ENCODE peak calls at places on chromosome 20, in seven cellular contexts. One of them, this sample, is unnamed.

GRCh38 chr20:33672426-33673114 is 1.7 kb downstream of the NECAB3 start:
- DNase-seq in HepG2: no peak
- DNase-seq in testis: no peak
- DNase-seq in NB4: no peak
- DNase-seq in uterus: no peak
- DNase-seq in transverse colon: no peak
- DNase-seq in lower leg skin: no peak
- DNase-seq in this sample: no peak

GRCh38 chr20:31595654-31596411 is 9.3 kb upstream of the ID1 start:
- DNase-seq in HepG2: peak
- DNase-seq in NB4: no peak
- DNase-seq in testis: peak
- DNase-seq in transverse colon: peak
- DNase-seq in uterus: peak
- DNase-seq in lower leg skin: peak
- DNase-seq in this sample: peak

GRCh38 chr20:4064118-4064962 is 49.0 kb upstream of the RNF24 start:
- DNase-seq in lower leg skin: peak
- DNase-seq in HepG2: no peak
- DNase-seq in transverse colon: peak
- DNase-seq in testis: peak
- DNase-seq in uterus: peak
- DNase-seq in NB4: peak
- DNase-seq in this sample: peak

GRCh38 chr20:61896058-61896961 is 169.4 kb downstream of the TAF4 start:
- DNase-seq in transverse colon: peak
- DNase-seq in lower leg skin: no peak
- DNase-seq in testis: peak
- DNase-seq in uterus: no peak
- DNase-seq in NB4: peak
- DNase-seq in HepG2: peak
- DNase-seq in this sample: peak

GRCh38 chr20:24587384-24588046 is 118.1 kb downstream of the SYNDIG1 start:
- DNase-seq in lower leg skin: no peak
- DNase-seq in testis: no peak
- DNase-seq in HepG2: no peak
- DNase-seq in uterus: no peak
- DNase-seq in NB4: no peak
- DNase-seq in transverse colon: no peak
- DNase-seq in this sample: no peak

GRCh38 chr20:35739294-35740163 is 2.5 kb downstream of the RBM39 start:
- DNase-seq in testis: no peak
- DNase-seq in lower leg skin: no peak
- DNase-seq in transverse colon: no peak
- DNase-seq in NB4: peak
- DNase-seq in uterus: no peak
- DNase-seq in HepG2: peak
- DNase-seq in this sample: no peak

GRCh38 chr20:17966432-17967312 is 1.9 kb downstream of the SNX5 start:
- DNase-seq in uterus: no peak
- DNase-seq in lower leg skin: no peak
- DNase-seq in transverse colon: no peak
- DNase-seq in testis: no peak
- DNase-seq in HepG2: peak
- DNase-seq in NB4: peak
- DNase-seq in this sample: no peak

GRCh38 chr20:47365023-47365764 is 8.7 kb upstream of the ZMYND8 start:
- DNase-seq in NB4: no peak
- DNase-seq in HepG2: no peak
- DNase-seq in lower leg skin: no peak
- DNase-seq in uterus: no peak
- DNase-seq in testis: no peak
- DNase-seq in transverse colon: no peak
- DNase-seq in this sample: no peak

GRCh38 chr20:63855363-63856110 is 5.8 kb upstream of the ABHD16B start:
- DNase-seq in transverse colon: no peak
- DNase-seq in uterus: no peak
- DNase-seq in NB4: no peak
- DNase-seq in testis: no peak
- DNase-seq in lower leg skin: no peak
- DNase-seq in HepG2: no peak
- DNase-seq in this sample: peak

GRCh38 chr20:46128310-46129151 is 10.4 kb downstream of the CD40 start:
- DNase-seq in NB4: peak
- DNase-seq in transverse colon: no peak
- DNase-seq in uterus: no peak
- DNase-seq in lower leg skin: no peak
- DNase-seq in HepG2: peak
- DNase-seq in testis: peak
- DNase-seq in this sample: no peak

GRCh38 chr20:35004051-35004725 is 48.5 kb downstream of the MYH7B start:
- DNase-seq in testis: no peak
- DNase-seq in NB4: no peak
- DNase-seq in transverse colon: peak
- DNase-seq in HepG2: no peak
- DNase-seq in lower leg skin: no peak
- DNase-seq in uterus: peak
- DNase-seq in this sample: peak

GRCh38 chr20:40144581-40144980 is 544.5 kb downstream of the MAFB start:
- DNase-seq in HepG2: no peak
- DNase-seq in NB4: no peak
- DNase-seq in transverse colon: no peak
- DNase-seq in lower leg skin: no peak
- DNase-seq in uterus: no peak
- DNase-seq in testis: no peak
- DNase-seq in this sample: no peak

GRCh38 chr20:2981646-2982045 is 61.8 kb upstream of the GNRH2 start:
- DNase-seq in uterus: no peak
- DNase-seq in NB4: no peak
- DNase-seq in HepG2: no peak
- DNase-seq in testis: no peak
- DNase-seq in lower leg skin: no peak
- DNase-seq in transverse colon: no peak
- DNase-seq in this sample: no peak

GRCh38 chr20:46808565-46808964 is 86.1 kb upstream of the EYA2 start:
- DNase-seq in transverse colon: no peak
- DNase-seq in lower leg skin: no peak
- DNase-seq in NB4: no peak
- DNase-seq in HepG2: no peak
- DNase-seq in testis: no peak
- DNase-seq in uterus: no peak
- DNase-seq in this sample: no peak

GRCh38 chr20:25544760-25545159 is 40.6 kb downstream of the NINL start:
- DNase-seq in transverse colon: no peak
- DNase-seq in uterus: no peak
- DNase-seq in lower leg skin: no peak
- DNase-seq in testis: no peak
- DNase-seq in NB4: no peak
- DNase-seq in HepG2: no peak
- DNase-seq in this sample: no peak

GRCh38 chr20:51398083-51398482 is 144.4 kb downstream of the NFATC2 start:
- DNase-seq in NB4: no peak
- DNase-seq in lower leg skin: no peak
- DNase-seq in uterus: no peak
- DNase-seq in testis: no peak
- DNase-seq in transverse colon: no peak
- DNase-seq in HepG2: no peak
- DNase-seq in this sample: no peak

GRCh38 chr20:63545814-63546213 is 1.7 kb downstream of the SRMS start:
- DNase-seq in transverse colon: peak
- DNase-seq in testis: no peak
- DNase-seq in NB4: no peak
- DNase-seq in uterus: no peak
- DNase-seq in HepG2: no peak
- DNase-seq in lower leg skin: no peak
- DNase-seq in this sample: no peak

GRCh38 chr20:50153153-50153499 is 397 bp downstream of the PEDS1 start:
- DNase-seq in NB4: no peak
- DNase-seq in HepG2: no peak
- DNase-seq in uterus: peak
- DNase-seq in lower leg skin: no peak
- DNase-seq in transverse colon: peak
- DNase-seq in testis: peak
- DNase-seq in this sample: no peak
- TF ChIP-seq CTCF in NB4: no peak
- TF ChIP-seq CTCF in HepG2: no peak
- TF ChIP-seq CTCF in uterus: no peak
- TF ChIP-seq CTCF in lower leg skin: no peak
- TF ChIP-seq CTCF in transverse colon: no peak
- TF ChIP-seq CTCF in testis: no peak
- TF ChIP-seq CTCF in this sample: no peak

GRCh38 chr20:58922036-58922435 is 59.0 kb upstream of the NELFCD start:
- DNase-seq in testis: no peak
- DNase-seq in uterus: no peak
- DNase-seq in lower leg skin: no peak
- DNase-seq in NB4: no peak
- DNase-seq in transverse colon: no peak
- DNase-seq in HepG2: no peak
- DNase-seq in this sample: no peak

GRCh38 chr20:58923117-58923712 is 57.8 kb upstream of the NELFCD start:
- DNase-seq in transverse colon: no peak
- DNase-seq in HepG2: no peak
- DNase-seq in NB4: no peak
- DNase-seq in testis: no peak
- DNase-seq in uterus: no peak
- DNase-seq in lower leg skin: no peak
- DNase-seq in this sample: no peak

GRCh38 chr20:58926802-58927489 is 54.1 kb upstream of the NELFCD start:
- DNase-seq in uterus: no peak
- DNase-seq in HepG2: no peak
- DNase-seq in NB4: no peak
- DNase-seq in transverse colon: no peak
- DNase-seq in testis: no peak
- DNase-seq in lower leg skin: no peak
- DNase-seq in this sample: no peak

GRCh38 chr20:58921564-58921963 is 59.5 kb upstream of the NELFCD start:
- DNase-seq in NB4: no peak
- DNase-seq in testis: no peak
- DNase-seq in HepG2: no peak
- DNase-seq in transverse colon: no peak
- DNase-seq in uterus: no peak
- DNase-seq in lower leg skin: no peak
- DNase-seq in this sample: no peak
- TF ChIP-seq POLR2A in NB4: no peak
- TF ChIP-seq POLR2A in testis: no peak
- TF ChIP-seq POLR2A in HepG2: no peak
- TF ChIP-seq POLR2A in transverse colon: no peak
- TF ChIP-seq POLR2A in uterus: no peak
- TF ChIP-seq POLR2A in lower leg skin: no peak
- TF ChIP-seq POLR2A in this sample: no peak

GRCh38 chr20:324177-325042 is 942 bp upstream of the SOX12 start:
- DNase-seq in transverse colon: peak
- DNase-seq in testis: peak
- DNase-seq in HepG2: peak
- DNase-seq in NB4: peak
- DNase-seq in lower leg skin: peak
- DNase-seq in uterus: peak
- DNase-seq in this sample: peak
- TF ChIP-seq CTCF in transverse colon: peak
- TF ChIP-seq CTCF in testis: no peak
- TF ChIP-seq CTCF in HepG2: peak
- TF ChIP-seq CTCF in NB4: peak
- TF ChIP-seq CTCF in lower leg skin: no peak
- TF ChIP-seq CTCF in uterus: no peak
- TF ChIP-seq CTCF in this sample: peak

GRCh38 chr20:58895796-58896180 is 43.3 kb downstream of the GNAS start:
- DNase-seq in NB4: no peak
- DNase-seq in uterus: no peak
- DNase-seq in lower leg skin: no peak
- DNase-seq in transverse colon: no peak
- DNase-seq in testis: no peak
- DNase-seq in HepG2: no peak
- DNase-seq in this sample: no peak
- TF ChIP-seq POLR2A in NB4: no peak
- TF ChIP-seq POLR2A in uterus: no peak
- TF ChIP-seq POLR2A in lower leg skin: no peak
- TF ChIP-seq POLR2A in transverse colon: no peak
- TF ChIP-seq POLR2A in testis: no peak
- TF ChIP-seq POLR2A in HepG2: no peak
- TF ChIP-seq POLR2A in this sample: no peak

GRCh38 chr20:53411129-53411528 is 182.5 kb downstream of the ZNF217 start:
- DNase-seq in uterus: no peak
- DNase-seq in transverse colon: no peak
- DNase-seq in testis: no peak
- DNase-seq in NB4: no peak
- DNase-seq in lower leg skin: no peak
- DNase-seq in HepG2: no peak
- DNase-seq in this sample: no peak

GRCh38 chr20:53409177-53409576 is 184.5 kb downstream of the ZNF217 start:
- DNase-seq in testis: no peak
- DNase-seq in uterus: no peak
- DNase-seq in transverse colon: no peak
- DNase-seq in HepG2: no peak
- DNase-seq in lower leg skin: no peak
- DNase-seq in NB4: no peak
- DNase-seq in this sample: no peak

GRCh38 chr20:53412600-53413187 is 180.9 kb downstream of the ZNF217 start:
- DNase-seq in uterus: no peak
- DNase-seq in testis: no peak
- DNase-seq in transverse colon: no peak
- DNase-seq in lower leg skin: no peak
- DNase-seq in NB4: no peak
- DNase-seq in HepG2: no peak
- DNase-seq in this sample: no peak

GRCh38 chr20:53408728-53409157 is 184.9 kb downstream of the ZNF217 start:
- DNase-seq in uterus: no peak
- DNase-seq in testis: no peak
- DNase-seq in NB4: peak
- DNase-seq in transverse colon: no peak
- DNase-seq in lower leg skin: no peak
- DNase-seq in HepG2: no peak
- DNase-seq in this sample: no peak

DNA sequence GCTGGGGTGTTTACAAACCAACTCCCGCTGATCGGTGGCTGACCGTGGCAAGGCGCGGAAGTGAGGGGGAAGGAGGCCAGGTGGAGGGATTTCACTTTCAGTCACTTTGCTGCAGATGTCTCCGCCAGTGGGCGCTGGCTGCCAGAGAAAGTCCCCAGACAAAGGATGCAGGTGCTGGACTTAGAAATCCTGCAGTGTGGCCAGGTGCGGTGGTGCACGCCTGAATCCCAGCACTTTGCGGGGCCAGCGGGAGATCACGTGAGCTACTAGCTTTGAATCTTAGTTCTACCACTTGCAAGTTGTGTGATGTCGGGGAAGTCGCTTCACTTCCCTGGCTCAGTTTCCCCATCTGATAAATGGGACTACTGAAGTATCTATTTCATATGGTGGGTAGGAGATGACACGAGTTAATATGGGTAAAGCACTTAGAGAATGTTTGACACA is 180.4 kb downstream of the ZNF217 start:
- DNase-seq in testis: peak
- DNase-seq in HepG2: peak
- DNase-seq in transverse colon: peak
- DNase-seq in lower leg skin: no peak
- DNase-seq in uterus: no peak
- DNase-seq in NB4: no peak
- DNase-seq in this sample: peak
- TF ChIP-seq CTCF in testis: no peak
- TF ChIP-seq CTCF in HepG2: peak
- TF ChIP-seq CTCF in transverse colon: peak
- TF ChIP-seq CTCF in lower leg skin: no peak
- TF ChIP-seq CTCF in uterus: no peak
- TF ChIP-seq CTCF in NB4: no peak
- TF ChIP-seq CTCF in this sample: no peak